ENCODE peak calls at places on chromosome 3, in five cellular contexts. X is AG09309, R is lower leg skin, S is NCI-H345, L is KBM-7. B is an unnamed sample.

GRCh38 chr3:51340989-51341636 is 44.0 kb upstream of the MANF start:
- DNase-seq in X (no peak), R (no peak), S (no peak), L (no peak), B (no peak)

GRCh38 chr3:196048922-196049566 is 32.8 kb downstream of the TFRC start:
- DNase-seq in X (no peak), R (no peak), S (no peak), L (no peak), B (no peak)

GRCh38 chr3:141212101-141212500 is 19.5 kb upstream of the PXYLP1 start:
- DNase-seq in X (no peak), R (no peak), S (no peak), L (no peak), B (no peak)

GRCh38 chr3:73781536-73781935 is 156.8 kb upstream of the PDZRN3 start:
- DNase-seq in X (no peak), R (no peak), S (no peak), L (no peak), B (no peak)

GRCh38 chr3:53144446-53144845 is 14.2 kb upstream of the RFT1 start:
- DNase-seq in X (no peak), R (no peak), S (no peak), L (no peak), B (no peak)

GRCh38 chr3:29420106-29420505 is 139.2 kb downstream of the RBMS3 start:
- DNase-seq in X (no peak), R (no peak), S (no peak), L (no peak), B (no peak)

GRCh38 chr3:185825639-185826481 is 1.0 kb upstream of the IGF2BP2 start:
- DNase-seq in X (no peak), R (no peak), S (peak; percentile 27), L (peak; percentile 55), B (no peak)

GRCh38 chr3:66140106-66140505 is 80.7 kb upstream of the SLC25A26 start:
- DNase-seq in X (no peak), R (no peak), S (no peak), L (no peak), B (no peak)

GRCh38 chr3:184715943-184716651 is 4.2 kb upstream of the MAGEF1 start:
- DNase-seq in X (no peak), R (no peak), S (no peak), L (no peak), B (peak; percentile 53)

GRCh38 chr3:63972196-63972595 is 51.1 kb downstream of the PSMD6 start:
- DNase-seq in X (no peak), R (no peak), S (no peak), L (no peak), B (no peak)

GRCh38 chr3:66110840-66111239 is 72.1 kb upstream of the MAGI1 start:
- DNase-seq in X (no peak), R (no peak), S (no peak), L (no peak), B (no peak)